ENCODE peak calls at places on chromosomes 3 and 15, in nine cellular contexts. M is GM12878, N is HCT116, X is psoas muscle, W is fibroblast of lung, A is brain microvascular endothelial cell, G is heart left ventricle, U is adrenal gland, S is cardiac muscle cell. J is an unnamed sample. For H3K36me3, the result is how much of the 10 kb centered on the place peaks cover.

GRCh38 chr15:59388670-59389069 is 16.0 kb upstream of the MYO1E start:
- DNase-seq in X (no peak), M (no peak), W (peak), G (no peak), U (no peak), A (no peak), S (peak), N (no peak), J (peak)

GRCh38 chr15:31024330-31024729 is 32.9 kb upstream of the MTMR10 start:
- DNase-seq in S (peak), A (peak), W (peak), U (no peak), X (no peak), M (no peak), N (peak), G (no peak), J (peak)

GRCh38 chr3:141367038-141367730 is 1.1 kb upstream of the ZBTB38 start:
- DNase-seq in N (peak), X (peak), W (peak), M (no peak), S (peak), A (peak), G (no peak), U (no peak), J (peak)

GRCh38 chr15:45112592-45113379 is 1.2 kb downstream of the DUOX2 start:
- DNase-seq in A (no peak), W (no peak), U (no peak), N (no peak), S (no peak), X (no peak), G (no peak), M (no peak), J (no peak)

GRCh38 chr3:52240059-52240885 is 1.3 kb upstream of the TWF2 start:
- DNase-seq in A (peak), X (peak), M (no peak), U (no peak), W (peak), S (peak), N (peak), G (peak), J (peak)

GRCh38 chr3:43582876-43583275 is 38.9 kb downstream of the ANO10 start:
- DNase-seq in W (peak), A (no peak), M (no peak), X (no peak), S (no peak), N (no peak), U (no peak), G (no peak), J (no peak)

GRCh38 chr3:72070005-72070404 is 285.1 kb upstream of the PROK2 start:
- DNase-seq in A (no peak), U (no peak), X (no peak), W (no peak), G (no peak), M (no peak), N (no peak), S (no peak), J (no peak)

GRCh38 chr15:58410353-58410752 is 21.4 kb upstream of the LIPC start:
- DNase-seq in W (no peak), U (no peak), S (peak), A (no peak), M (peak), X (no peak), G (no peak), N (no peak), J (no peak)

GRCh38 chr15:64017082-64017588 is 29.1 kb downstream of the DAPK2 start:
- DNase-seq in N (peak), A (peak), S (no peak), U (no peak), G (no peak), M (no peak), W (peak), X (no peak), J (peak)

GRCh38 chr3:122680381-122681293 is at the start of gene PARP14:
- DNase-seq in X (peak), M (no peak), N (no peak), G (peak), W (peak), U (peak), A (peak), S (peak), J (peak)

GRCh38 chr3:63967675-63968611 is 55.4 kb downstream of the PSMD6 start:
- DNase-seq in X (peak), W (peak), U (peak), A (peak), M (peak), N (no peak), G (peak), S (peak), J (peak)

GRCh38 chr3:63961891-63962290 is 49.7 kb upstream of the SCAANT1 start:
- DNase-seq in X (no peak), S (peak), U (no peak), M (no peak), W (peak), A (no peak), N (peak), G (no peak), J (peak)

GRCh38 chr3:63966007-63966406 is 53.8 kb upstream of the SCAANT1 start:
- DNase-seq in M (no peak), W (no peak), N (no peak), S (no peak), X (no peak), A (no peak), U (no peak), G (no peak), J (no peak)

GRCh38 chr3:63966871-63967270 is 54.7 kb upstream of the SCAANT1 start:
- DNase-seq in G (no peak), S (no peak), A (no peak), W (no peak), N (no peak), X (no peak), M (no peak), U (no peak), J (peak)

DNA sequence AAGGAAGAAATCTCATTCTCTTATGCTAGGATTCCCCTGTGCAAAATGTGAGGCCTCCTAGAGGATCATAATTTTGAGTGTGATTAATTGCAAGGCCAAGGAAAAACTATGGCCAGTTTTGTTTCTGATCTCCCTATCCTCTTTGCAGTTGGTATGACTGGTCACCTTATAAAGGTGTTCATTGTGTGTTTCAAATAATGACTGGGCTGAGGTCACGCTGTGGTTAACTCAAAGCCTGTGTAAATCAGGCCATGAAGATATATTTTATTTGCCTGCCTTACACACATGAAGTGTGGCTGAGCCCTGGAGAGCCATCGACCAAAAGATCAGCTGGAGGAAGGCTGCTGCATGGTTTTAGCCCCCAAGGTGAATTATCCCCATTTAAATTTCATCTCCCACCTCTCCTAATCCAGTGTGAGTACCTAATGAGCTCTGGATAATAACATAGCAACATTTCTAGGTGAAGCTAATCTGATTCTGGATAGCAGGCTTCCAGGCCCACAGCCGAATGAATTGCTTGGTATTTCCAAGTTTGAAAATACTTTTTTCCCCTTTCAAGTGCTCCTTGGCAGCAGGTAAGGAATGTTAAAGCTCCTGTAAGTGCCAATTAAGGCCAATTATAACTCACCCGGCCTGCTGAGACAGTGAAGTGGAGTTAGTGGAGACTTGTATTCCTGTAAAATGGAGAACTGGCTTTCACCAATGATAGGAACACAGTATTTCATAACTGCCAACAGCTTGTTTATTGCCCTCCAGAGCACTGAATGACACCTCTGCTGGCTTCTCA is 52.3 kb upstream of the SCAANT1 start:
- DNase-seq in X (no peak), G (no peak), N (no peak), A (no peak), W (peak), M (no peak), U (no peak), S (no peak), J (no peak)
- TF ChIP-seq CTCF in X (no peak), G (no peak), N (no peak), A (no peak), W (no peak), M (no peak), U (no peak), S (no peak), J (no peak)

GRCh38 chr15:74869726-74870407 is 3.3 kb downstream of the SCAMP2 start:
- DNase-seq in U (peak), A (no peak), M (peak), W (no peak), N (no peak), G (peak), X (peak), S (peak), J (no peak)
- H3K4me3 ChIP-seq in U (no peak), A (no peak), M (peak), W (peak), N (no peak), G (peak), X (peak), S (no peak), J (no peak)

GRCh38 chr3:134476977-134477376 is 8.8 kb downstream of the ANAPC13 start:
- DNase-seq in G (peak), M (no peak), U (no peak), X (peak), S (no peak), W (peak), N (no peak), A (no peak), J (no peak)

GRCh38 chr3:134474956-134475355 is 10.8 kb downstream of the ANAPC13 start:
- DNase-seq in X (no peak), A (no peak), S (no peak), M (no peak), W (no peak), N (no peak), G (no peak), U (no peak), J (peak)

GRCh38 chr3:134476306-134476705 is 9.5 kb downstream of the ANAPC13 start:
- DNase-seq in N (no peak), A (no peak), G (no peak), W (peak), S (no peak), M (no peak), X (no peak), U (no peak), J (no peak)

GRCh38 chr3:134480546-134480945 is 5.2 kb downstream of the ANAPC13 start:
- DNase-seq in M (no peak), X (no peak), A (no peak), N (no peak), S (no peak), W (no peak), G (no peak), U (no peak), J (no peak)

GRCh38 chr3:134477938-134478337 is 7.8 kb downstream of the ANAPC13 start:
- DNase-seq in X (no peak), M (no peak), G (no peak), W (peak), S (no peak), U (no peak), N (no peak), A (no peak), J (no peak)
- H3K36me3 ChIP-seq in X (half or more), M (under half), G (half or more), W (under half), S (under half), U (half or more), N (under half), A (under half), J (under half)

GRCh38 chr3:111252795-111253194 is 181.2 kb downstream of the NECTIN3 start:
- DNase-seq in M (no peak), W (peak), A (peak), N (no peak), X (no peak), U (peak), S (peak), G (no peak), J (peak)
- TF ChIP-seq CTCF in M (no peak), W (no peak), A (peak), N (peak), X (no peak), U (no peak), S (no peak), G (no peak), J (no peak)

GRCh38 chr3:69543080-69543429 is 157.2 kb upstream of the FRMD4B start:
- DNase-seq in W (no peak), S (no peak), A (no peak), N (no peak), M (no peak), X (no peak), U (no peak), G (no peak), J (no peak)
- H3K4me3 ChIP-seq in W (no peak), S (peak), A (no peak), N (no peak), M (no peak), X (no peak), U (no peak), G (peak), J (peak)

GRCh38 chr3:172052405-172052804 is 13.0 kb downstream of the FNDC3B start:
- DNase-seq in N (no peak), M (no peak), S (no peak), U (no peak), A (no peak), X (no peak), W (no peak), G (no peak), J (no peak)
- H3K36me3 ChIP-seq in N (under half), M (under half), S (under half), U (under half), A (under half), X (under half), W (under half), G (under half), J (under half)